ENCODE peak calls at places on chromosome 16, in five cellular contexts. B is lung, M is left lung, Z is lower lobe of right lung, T is sigmoid colon. A is an unnamed sample.

GRCh38 chr16:9135797-9136196 is 44.4 kb downstream of the HAPSTR1 start:
- DNase-seq in B (no peak), M (no peak), Z (no peak), T (peak), A (no peak)

GRCh38 chr16:69537706-69538080 is 28.1 kb upstream of the NFAT5 start:
- DNase-seq in B (no peak), M (no peak), Z (no peak), T (no peak), A (no peak)

GRCh38 chr16:79756571-79756970 is 156.0 kb upstream of the MAF start:
- DNase-seq in B (no peak), M (no peak), Z (no peak), T (no peak), A (no peak)

GRCh38 chr16:66224186-66224585 is 142.3 kb upstream of the CDH5 start:
- DNase-seq in B (no peak), M (no peak), Z (no peak), T (no peak), A (no peak)

GRCh38 chr16:28977703-28978641 is 3.4 kb downstream of the SPNS1 start:
- DNase-seq in B (no peak), M (no peak), Z (peak), T (no peak), A (no peak)

GRCh38 chr16:70804729-70805169 is 3.8 kb upstream of the VAC14 start:
- DNase-seq in B (no peak), M (no peak), Z (no peak), T (no peak), A (no peak)

GRCh38 chr16:75282811-75283281 is 31.4 kb upstream of the BCAR1 start:
- DNase-seq in B (no peak), M (no peak), Z (no peak), T (no peak), A (no peak)

GRCh38 chr16:47492036-47492427 is 30.9 kb downstream of the PHKB start:
- DNase-seq in B (no peak), M (no peak), Z (no peak), T (no peak), A (no peak)

GRCh38 chr16:56203052-56203451 is 11.8 kb downstream of the GNAO1 start:
- DNase-seq in B (no peak), M (no peak), Z (no peak), T (no peak), A (no peak)

GRCh38 chr16:27189335-27189972 is 13.9 kb upstream of the KDM8 start:
- DNase-seq in B (no peak), M (no peak), Z (peak), T (no peak), A (no peak)

DNA sequence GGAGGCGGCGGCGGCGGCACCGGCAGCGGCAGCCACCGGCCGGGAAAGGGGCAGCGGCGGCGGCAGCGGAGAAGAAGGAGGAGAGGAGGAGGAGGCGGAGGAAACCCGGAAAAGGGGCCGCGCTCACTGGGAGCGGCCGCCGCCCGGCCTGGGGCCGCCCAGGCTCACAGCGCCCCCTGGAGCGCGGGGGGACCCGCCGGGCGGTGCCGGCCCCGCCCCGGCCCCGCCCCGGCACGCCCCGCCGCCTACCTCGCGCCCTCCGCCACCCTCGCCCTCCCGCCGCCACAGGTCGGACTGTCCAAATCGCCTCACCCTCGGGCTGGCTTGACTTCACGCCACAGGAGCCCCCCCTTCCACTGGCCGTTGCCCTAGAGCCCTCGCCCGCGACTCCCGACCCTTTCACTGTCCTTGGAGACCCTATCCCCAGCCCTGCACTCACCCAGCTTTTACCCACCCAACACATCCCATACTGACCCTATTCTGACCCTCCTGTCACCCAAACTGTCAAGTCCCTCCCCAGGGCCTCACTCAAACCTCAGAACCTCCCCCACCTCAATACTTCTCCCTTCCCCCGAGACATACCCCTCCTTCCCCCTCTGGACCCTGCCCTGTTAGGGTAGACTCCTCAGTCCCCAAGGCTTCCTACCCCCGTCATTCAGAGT is at the start of gene CSNK2A2:
- DNase-seq in B (peak), M (peak), Z (peak), T (peak), A (peak)
- TF ChIP-seq CTCF in B (peak), M (no peak), Z (peak), T (peak), A (no peak)

GRCh38 chr16:86984286-86984685 is 332.9 kb downstream of the C16orf95 start:
- DNase-seq in B (no peak), M (no peak), Z (no peak), T (peak), A (no peak)

GRCh38 chr16:86984975-86985655 is 332.1 kb downstream of the C16orf95 start:
- DNase-seq in B (no peak), M (no peak), Z (no peak), T (no peak), A (no peak)

GRCh38 chr16:86986809-86987487 is 330.2 kb downstream of the C16orf95 start:
- DNase-seq in B (no peak), M (peak), Z (no peak), T (no peak), A (no peak)

GRCh38 chr16:86985656-86986030 is 331.5 kb downstream of the C16orf95 start:
- DNase-seq in B (no peak), M (no peak), Z (no peak), T (no peak), A (no peak)

GRCh38 chr16:86986136-86986535 is 331.1 kb downstream of the C16orf95 start:
- DNase-seq in B (no peak), M (no peak), Z (no peak), T (no peak), A (no peak)
- TF ChIP-seq CTCF in B (no peak), M (no peak), Z (no peak), T (no peak), A (no peak)

GRCh38 chr16:87832137-87832527 is 37.2 kb downstream of the SLC7A5 start:
- DNase-seq in B (no peak), M (no peak), Z (no peak), T (no peak), A (no peak)
- TF ChIP-seq CTCF in B (no peak), M (no peak), Z (no peak), T (no peak), A (no peak)

GRCh38 chr16:11100239-11100750 is 155.7 kb downstream of the SOCS1 start:
- DNase-seq in B (no peak), M (no peak), Z (no peak), T (peak), A (no peak)

GRCh38 chr16:11102523-11102898 is 153.5 kb downstream of the SOCS1 start:
- DNase-seq in B (no peak), M (no peak), Z (no peak), T (no peak), A (no peak)

GRCh38 chr16:11101283-11101682 is 154.7 kb downstream of the SOCS1 start:
- DNase-seq in B (no peak), M (no peak), Z (no peak), T (no peak), A (no peak)

GRCh38 chr16:11099672-11100195 is 155.4 kb downstream of the CLEC16A start:
- DNase-seq in B (no peak), M (no peak), Z (no peak), T (no peak), A (no peak)

GRCh38 chr16:11101695-11102522 is 154.1 kb downstream of the SOCS1 start:
- DNase-seq in B (no peak), M (no peak), Z (no peak), T (no peak), A (no peak)
- TF ChIP-seq CTCF in B (no peak), M (no peak), Z (no peak), T (no peak), A (no peak)

GRCh38 chr16:57798267-57798810 is 4.0 kb downstream of the KIFC3 start:
- DNase-seq in B (no peak), M (no peak), Z (peak), T (no peak), A (no peak)
- TF ChIP-seq CTCF in B (no peak), M (no peak), Z (no peak), T (no peak), A (no peak)

GRCh38 chr16:2179576-2179975 is 16.8 kb downstream of the CASKIN1 start:
- DNase-seq in B (no peak), M (no peak), Z (no peak), T (no peak), A (no peak)
- TF ChIP-seq CTCF in B (no peak), M (no peak), Z (no peak), T (no peak), A (no peak)

DNA sequence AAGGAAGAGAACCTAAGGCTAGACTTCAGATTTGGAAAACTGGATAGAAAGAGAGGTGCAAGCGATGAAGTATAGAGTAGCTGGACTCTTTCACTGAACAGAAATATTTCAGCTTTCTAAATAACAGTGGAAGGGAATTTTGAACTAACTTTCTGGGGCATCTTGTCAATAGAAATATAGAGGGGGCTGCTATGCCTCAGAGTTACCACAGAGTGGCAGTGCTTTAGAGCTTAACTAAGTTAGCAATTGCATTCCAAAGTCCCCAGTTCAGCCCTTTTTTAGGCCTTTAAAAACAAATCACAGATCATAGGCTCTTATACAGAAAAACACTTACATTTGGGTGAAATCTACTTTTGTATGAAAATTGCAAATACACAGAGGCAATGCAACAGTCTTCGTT is 154.2 kb upstream of the CDH8 start:
- DNase-seq in B (no peak), M (no peak), Z (no peak), T (no peak), A (no peak)
- TF ChIP-seq CTCF in B (no peak), M (no peak), Z (no peak), T (peak), A (no peak)

GRCh38 chr16:30956601-30957455 is 726 bp upstream of the SETD1A start:
- DNase-seq in B (peak), M (peak), Z (peak), T (peak), A (peak)
- TF ChIP-seq CTCF in B (peak), M (no peak), Z (peak), T (no peak), A (no peak)

DNA sequence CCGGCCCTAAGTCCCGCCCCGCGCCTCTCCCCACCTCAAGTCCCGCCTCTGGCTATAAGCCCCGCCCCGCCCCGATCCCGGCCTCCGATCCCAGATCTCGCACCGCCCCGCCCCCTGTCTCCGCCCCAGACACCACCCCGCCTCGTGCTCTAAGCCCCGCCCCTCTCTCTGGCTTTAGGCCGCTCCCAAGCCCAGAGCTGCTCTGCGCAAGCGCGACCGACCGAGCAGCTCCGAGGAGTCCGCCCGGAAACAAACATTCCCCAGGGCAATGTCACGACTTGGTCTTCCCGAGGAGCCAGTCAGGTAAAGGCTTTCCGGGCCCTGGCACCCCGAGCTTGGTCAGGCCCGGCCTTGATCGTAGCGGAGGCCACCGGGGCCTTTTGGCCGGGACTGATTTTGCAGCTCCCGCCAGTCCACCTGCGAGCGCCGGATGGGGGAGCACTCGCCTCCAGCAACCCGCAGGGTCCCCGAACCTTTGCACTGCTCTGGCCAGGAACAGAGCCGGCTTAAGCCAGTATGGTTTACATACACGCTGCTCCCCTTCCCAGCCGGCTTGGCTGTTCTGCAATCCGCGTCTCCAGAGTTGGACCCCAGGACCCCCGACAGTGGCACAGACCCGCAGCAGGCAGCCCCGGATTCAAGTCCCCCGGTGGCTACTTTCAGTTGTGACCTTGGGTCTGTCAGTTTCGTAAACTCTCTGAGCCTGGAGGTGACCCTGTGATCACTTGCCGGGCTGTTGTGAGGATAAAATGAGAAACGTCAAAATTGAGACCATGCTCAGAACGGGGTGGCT is at the start of gene NUDT7:
- DNase-seq in B (peak), M (peak), Z (peak), T (peak), A (peak)
- TF ChIP-seq CTCF in B (no peak), M (no peak), Z (peak), T (no peak), A (no peak)

A was measured in activated B cell treated with CpG ODN at 0.5 μM for 24 hours.